ENCODE peak calls at places on chromosomes 11 and 22, in ten cellular contexts. Q is astrocyte of the cerebellum, O is A549, P is body of pancreas, X is mucosa of descending colon, L is HCT116, F is tibial artery, I is stomach, N is GM23338, S is astrocyte of the spinal cord. E is an unnamed sample.

GRCh38 chr11:57312511-57313021 is 12.2 kb downstream of the TNKS1BP1 start:
- DNase-seq in N (no peak), X (peak), Q (no peak), F (peak), S (no peak), I (peak), P (no peak), O (no peak), L (no peak), E (no peak)

GRCh38 chr11:73982595-73982989 is at the start of gene UCP2:
- DNase-seq in Q (peak), O (no peak), N (peak), F (no peak), P (peak), L (no peak), S (no peak), X (peak), I (peak), E (peak)

GRCh38 chr11:47101452-47101851 is 75.2 kb downstream of the ARFGAP2 start:
- DNase-seq in Q (no peak), F (no peak), N (peak), L (no peak), S (no peak), O (no peak), P (no peak), I (no peak), X (no peak), E (no peak)

GRCh38 chr11:57562596-57562995 is 4.9 kb downstream of the UBE2L6 start:
- DNase-seq in S (no peak), Q (no peak), X (no peak), N (peak), O (peak), F (no peak), P (no peak), L (no peak), I (no peak), E (no peak)

GRCh38 chr11:121870202-121871045 is 245.6 kb downstream of the BLID start:
- DNase-seq in I (no peak), X (no peak), P (peak), N (peak), O (no peak), Q (no peak), L (no peak), F (no peak), S (no peak), E (no peak)

GRCh38 chr11:30147293-30147692 is 83.5 kb upstream of the FSHB start:
- DNase-seq in N (peak), S (no peak), O (no peak), X (no peak), P (no peak), F (no peak), I (no peak), L (no peak), Q (no peak), E (no peak)

GRCh38 chr11:79708319-79708928 is 267.6 kb upstream of the TENM4 start:
- DNase-seq in P (no peak), L (no peak), Q (peak), X (no peak), O (peak), S (peak), N (peak), I (no peak), F (no peak), E (peak)

GRCh38 chr22:30306629-30307016 is 17.3 kb upstream of the CASTOR1 start:
- DNase-seq in O (no peak), Q (no peak), L (no peak), X (no peak), I (no peak), F (no peak), N (no peak), S (no peak), P (no peak), E (no peak)

GRCh38 chr11:48063424-48063978 is 83.1 kb downstream of the PTPRJ start:
- DNase-seq in L (peak), I (no peak), X (no peak), P (peak), Q (peak), F (no peak), S (peak), N (no peak), O (peak), E (peak)

DNA sequence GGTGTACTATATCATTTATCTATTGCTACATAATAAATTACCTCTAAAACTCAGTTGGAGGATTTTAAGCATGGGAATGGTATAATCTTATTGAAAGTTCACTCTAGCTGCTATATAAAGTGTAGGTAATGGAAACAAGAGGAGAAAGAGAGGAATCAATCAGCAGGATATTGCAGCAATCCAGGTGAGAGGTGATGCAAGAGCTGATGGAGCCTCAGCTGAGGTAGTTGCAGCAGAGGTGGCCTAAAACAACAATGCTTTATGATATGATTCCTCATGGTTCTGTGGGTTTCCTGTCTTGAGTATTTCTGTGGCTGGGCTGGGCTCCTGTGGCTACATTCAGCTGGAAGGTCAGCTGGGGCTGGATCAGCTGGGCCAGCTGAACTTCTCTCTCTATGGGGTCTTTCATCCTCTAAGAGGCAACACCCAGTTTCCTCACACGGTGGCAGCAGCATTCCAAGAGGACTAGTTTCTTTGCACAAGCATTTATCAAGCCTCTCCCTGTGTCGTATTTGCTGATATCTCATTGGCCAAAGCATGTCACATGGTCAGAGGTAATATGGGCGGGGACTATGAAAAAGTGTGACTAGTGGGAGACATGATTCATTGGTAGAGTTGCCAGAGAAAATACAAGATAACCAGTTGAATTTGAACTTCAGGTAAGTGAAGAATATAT is 135.4 kb upstream of the LARGE1 start:
- DNase-seq in S (no peak), L (no peak), F (no peak), P (peak), O (peak), I (peak), Q (no peak), X (no peak), N (peak), E (no peak)
- TF ChIP-seq CTCF in S (no peak), L (no peak), F (no peak), P (no peak), O (no peak), I (peak), Q (no peak), X (no peak), N (peak), E (no peak)

GRCh38 chr11:119480375-119481020 is 57.5 kb upstream of the THY1 start:
- DNase-seq in O (no peak), F (peak), L (no peak), Q (no peak), P (no peak), I (no peak), S (no peak), N (no peak), X (no peak), E (no peak)

GRCh38 chr11:119479685-119480275 is 56.8 kb upstream of the THY1 start:
- DNase-seq in L (no peak), I (no peak), O (peak), F (peak), P (no peak), N (peak), S (peak), X (no peak), Q (peak), E (no peak)

GRCh38 chr11:119482561-119483001 is 59.6 kb upstream of the THY1 start:
- DNase-seq in O (no peak), F (peak), I (peak), X (no peak), S (no peak), P (no peak), L (no peak), Q (no peak), N (no peak), E (no peak)

GRCh38 chr11:119481667-119482400 is 58.9 kb upstream of the THY1 start:
- DNase-seq in N (no peak), I (peak), L (no peak), P (peak), X (no peak), O (no peak), Q (no peak), F (peak), S (no peak), E (no peak)

GRCh38 chr11:119481021-119481666 is 58.2 kb upstream of the THY1 start:
- DNase-seq in O (peak), P (peak), Q (peak), N (peak), I (peak), X (peak), S (peak), F (peak), L (no peak), E (peak)
- TF ChIP-seq CTCF in O (peak), P (peak), Q (peak), N (peak), I (peak), X (peak), S (peak), F (peak), L (peak), E (peak)

GRCh38 chr11:125626381-125626950 is 1.5 kb downstream of the CHEK1 start:
- DNase-seq in N (peak), I (no peak), X (no peak), L (no peak), Q (peak), S (no peak), P (no peak), F (no peak), O (no peak), E (no peak)
- TF ChIP-seq CTCF in N (peak), I (no peak), X (no peak), L (peak), Q (peak), S (peak), P (peak), F (no peak), O (peak), E (peak)

DNA sequence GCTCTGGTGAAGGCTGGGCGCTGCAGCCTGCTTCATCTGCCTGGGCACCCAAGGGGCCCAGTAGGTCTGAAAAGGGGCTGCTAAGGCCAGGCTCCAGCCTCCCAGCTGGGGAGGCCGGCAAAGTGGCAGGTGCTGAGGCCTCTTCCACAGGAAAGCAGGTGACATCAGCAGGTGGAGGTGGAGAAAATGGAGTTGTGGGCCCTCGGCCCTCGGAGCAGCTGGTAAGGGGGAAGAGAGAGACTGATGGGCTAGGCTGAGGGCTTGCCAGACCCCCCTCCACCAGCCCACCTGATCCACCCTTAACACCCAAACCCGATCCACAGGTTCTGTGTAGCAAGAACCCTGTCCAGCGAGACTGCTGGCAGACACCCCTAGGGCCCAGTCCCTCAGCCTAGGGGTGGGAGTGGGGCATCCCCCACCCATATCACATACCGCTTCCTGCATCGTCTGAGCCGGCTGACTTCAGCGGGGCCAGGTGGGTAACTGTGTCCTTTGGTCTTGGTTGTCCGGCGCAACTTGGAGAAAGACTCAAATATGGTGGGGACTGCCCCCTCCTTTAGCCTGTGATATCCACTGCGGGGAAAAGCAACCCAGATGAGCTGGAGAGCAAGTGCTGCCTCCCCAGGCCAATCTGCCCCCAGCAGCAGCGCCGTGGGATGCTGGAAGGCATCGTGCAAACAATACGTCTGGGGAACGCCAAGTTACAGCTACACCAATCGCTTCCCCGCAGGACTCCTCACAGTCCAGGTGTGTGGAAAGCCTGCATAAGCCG is 1.5 kb downstream of the THAP7 start:
- DNase-seq in P (no peak), X (no peak), I (no peak), N (no peak), F (no peak), S (no peak), Q (no peak), O (no peak), L (no peak), E (no peak)
- TF ChIP-seq CTCF in P (no peak), X (no peak), I (no peak), N (no peak), F (no peak), S (no peak), Q (no peak), O (no peak), L (no peak), E (no peak)

E was measured in RWPE1.